ENCODE peak calls at places on chromosomes 16 and 17, in four cellular contexts. S, E, W and C are unnamed samples.

GRCh38 chr17:50539762-50540440 is 7.1 kb upstream of the SPATA20 start:
- DNase-seq in W (no peak), E (peak), S (no peak), C (no peak)

GRCh38 chr17:31528291-31528874 is 136.9 kb downstream of the RAB11FIP4 start:
- DNase-seq in E (no peak), S (no peak), W (no peak), C (peak)

GRCh38 chr16:69064789-69065313 is 40.6 kb upstream of the HAS3 start:
- DNase-seq in E (no peak), S (no peak), W (no peak), C (no peak)

GRCh38 chr17:35801583-35802224 is 6.3 kb upstream of the MMP28 start:
- DNase-seq in E (peak), S (peak), W (peak), C (no peak)

GRCh38 chr17:31467502-31468256 is 76.2 kb downstream of the RAB11FIP4 start:
- DNase-seq in W (no peak), S (no peak), E (peak), C (no peak)

GRCh38 chr17:2716649-2717048 is 5.1 kb upstream of the CLUH start:
- DNase-seq in W (no peak), E (no peak), S (no peak), C (no peak)

GRCh38 chr17:66980896-66981295 is 16.4 kb downstream of the CACNG4 start:
- DNase-seq in E (no peak), S (no peak), W (no peak), C (no peak)

GRCh38 chr16:13245713-13246377 is 344.4 kb downstream of the SHISA9 start:
- DNase-seq in W (no peak), S (no peak), E (no peak), C (no peak)

GRCh38 chr17:3256575-3256974 is 41.6 kb downstream of the OR3A1 start:
- DNase-seq in E (no peak), S (no peak), W (no peak), C (no peak)

GRCh38 chr16:81261049-81261648 is 22.7 kb downstream of the BCO1 start:
- DNase-seq in S (no peak), E (peak), W (peak), C (no peak)

GRCh38 chr16:81429045-81429521 is 15.5 kb upstream of the CMIP start:
- DNase-seq in S (no peak), W (peak), E (peak), C (no peak)

GRCh38 chr16:1642753-1643152 is 30.6 kb downstream of the CRAMP1 start:
- DNase-seq in E (no peak), W (no peak), S (no peak), C (no peak)

GRCh38 chr16:57446530-57447141 is 549 bp downstream of the CIAPIN1 start:
- DNase-seq in E (peak), S (no peak), W (peak), C (no peak)

GRCh38 chr17:37840576-37840975 is 83.6 kb upstream of the TBC1D3K start:
- DNase-seq in E (no peak), S (no peak), W (no peak), C (no peak)

GRCh38 chr17:28777178-28777577 is 33.4 kb downstream of the TRAF4 start:
- DNase-seq in W (no peak), E (no peak), S (no peak), C (no peak)

GRCh38 chr17:156946-157345 is 19.6 kb downstream of the SCGB1C2 start:
- DNase-seq in S (no peak), E (no peak), W (no peak), C (peak)

GRCh38 chr16:25628766-25629165 is 63.0 kb upstream of the HS3ST4 start:
- DNase-seq in E (no peak), W (no peak), S (no peak), C (no peak)

GRCh38 chr16:25625620-25626019 is 66.1 kb upstream of the HS3ST4 start:
- DNase-seq in W (no peak), E (no peak), S (no peak), C (no peak)

GRCh38 chr16:25627641-25628040 is 64.1 kb upstream of the HS3ST4 start:
- DNase-seq in W (no peak), E (no peak), S (no peak), C (no peak)

GRCh38 chr16:25626172-25626571 is 65.6 kb upstream of the HS3ST4 start:
- DNase-seq in W (no peak), S (no peak), E (no peak), C (no peak)
- TF ChIP-seq CTCF in W (no peak), S (no peak), E (no peak), C (no peak)

GRCh38 chr16:53018834-53019416 is 33.8 kb downstream of the CHD9NB start:
- DNase-seq in W (no peak), S (no peak), E (no peak), C (no peak)

GRCh38 chr16:53024045-53024444 is 28.7 kb downstream of the CHD9NB start:
- DNase-seq in W (no peak), S (no peak), E (no peak), C (no peak)

DNA sequence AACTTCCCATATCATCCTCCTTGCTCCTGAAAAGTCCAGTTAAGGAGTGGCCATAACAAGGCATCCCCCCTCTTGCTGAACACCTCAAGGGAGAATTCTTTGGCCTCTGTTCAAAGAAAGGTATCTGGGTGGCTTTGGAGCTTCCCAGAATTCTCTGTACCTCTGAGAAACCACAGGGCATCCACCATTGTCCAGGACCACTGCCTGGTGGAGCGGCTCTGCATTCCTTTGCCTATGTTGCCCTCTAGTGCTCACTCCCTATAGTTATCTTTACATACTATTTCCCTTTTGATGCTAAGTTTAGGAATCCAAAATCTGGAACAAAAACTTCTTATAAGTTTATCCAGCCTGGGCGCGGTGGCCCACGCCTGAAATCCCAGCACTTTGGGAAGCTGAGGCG is 30.3 kb downstream of the CHD9NB start:
- DNase-seq in W (peak), S (no peak), E (peak), C (no peak)
- TF ChIP-seq CTCF in W (peak), S (peak), E (no peak), C (peak)

GRCh38 chr16:49755291-49755611 is 100.7 kb downstream of the ZNF423 start:
- DNase-seq in E (no peak), W (peak), S (no peak), C (no peak)
- TF ChIP-seq CTCF in E (no peak), W (peak), S (peak), C (peak)

DNA sequence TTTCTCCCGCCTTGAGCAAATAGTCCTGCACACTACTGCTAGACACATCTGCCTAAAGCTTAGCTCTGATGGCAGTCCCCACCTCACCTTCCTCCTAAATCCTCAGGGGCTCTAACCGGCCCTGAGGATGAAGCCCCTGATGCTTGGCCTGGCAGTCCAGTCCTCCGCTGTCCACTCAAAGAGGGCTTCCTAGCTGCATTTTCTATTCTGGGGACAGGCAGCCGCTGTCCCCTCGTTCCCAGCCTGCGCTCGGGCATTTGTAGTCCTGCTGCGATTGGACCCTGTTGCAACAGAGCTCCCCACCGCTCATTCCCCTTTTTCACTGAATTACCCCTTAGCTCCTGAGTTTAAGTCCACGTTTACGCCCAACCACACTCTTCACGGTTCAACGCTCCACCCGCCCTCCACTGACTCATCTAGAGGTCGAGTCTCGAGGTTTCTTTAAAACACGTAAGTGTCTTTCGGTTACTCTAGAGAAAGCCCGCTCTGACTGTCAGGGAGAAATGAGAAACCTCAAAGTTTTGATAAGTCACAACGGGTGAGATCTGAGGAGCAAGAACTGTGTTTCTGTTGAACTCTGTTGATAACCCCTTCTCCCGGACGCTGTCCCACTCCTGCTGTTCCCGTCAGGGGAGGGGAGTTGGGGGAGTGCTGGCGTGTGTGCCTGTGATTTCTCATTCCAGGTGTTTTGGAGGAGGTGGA is 4.5 kb downstream of the CCR7 start:
- DNase-seq in W (peak), S (no peak), E (peak), C (no peak)
- TF ChIP-seq CTCF in W (no peak), S (no peak), E (no peak), C (peak)

GRCh38 chr16:86249631-86250030 is 260.7 kb upstream of the FOXF1 start:
- DNase-seq in S (no peak), W (no peak), E (no peak), C (no peak)

GRCh38 chr16:86256995-86257394 is 253.3 kb upstream of the FOXF1 start:
- DNase-seq in S (no peak), E (no peak), W (peak), C (no peak)

GRCh38 chr16:86248325-86248905 is 261.9 kb upstream of the FOXF1 start:
- DNase-seq in E (no peak), W (no peak), S (no peak), C (no peak)

GRCh38 chr16:86251682-86252081 is 258.6 kb upstream of the FOXF1 start:
- DNase-seq in W (no peak), S (no peak), E (no peak), C (no peak)

DNA sequence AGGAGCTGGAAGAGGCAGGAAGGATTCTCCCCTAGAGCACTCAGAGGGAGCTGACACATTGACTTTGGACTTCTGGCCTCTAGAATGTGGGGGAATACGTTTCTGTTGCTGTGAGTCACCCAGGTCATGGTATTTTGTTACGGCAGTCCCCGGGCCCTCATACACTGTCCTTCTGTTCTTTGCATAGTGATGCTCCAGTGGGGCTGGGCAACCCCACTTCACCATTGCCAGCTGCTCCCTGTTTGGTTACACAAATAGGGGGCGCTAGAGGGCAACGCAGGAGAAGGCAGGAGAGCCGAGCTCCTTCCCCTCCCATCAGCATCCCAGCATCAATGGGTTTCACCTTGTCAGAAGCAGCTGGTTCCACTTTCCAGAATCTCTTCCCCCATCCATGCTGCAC is 257.7 kb upstream of the FOXF1 start:
- DNase-seq in E (no peak), W (peak), S (no peak), C (no peak)
- TF ChIP-seq CTCF in E (no peak), W (peak), S (peak), C (peak)

DNA sequence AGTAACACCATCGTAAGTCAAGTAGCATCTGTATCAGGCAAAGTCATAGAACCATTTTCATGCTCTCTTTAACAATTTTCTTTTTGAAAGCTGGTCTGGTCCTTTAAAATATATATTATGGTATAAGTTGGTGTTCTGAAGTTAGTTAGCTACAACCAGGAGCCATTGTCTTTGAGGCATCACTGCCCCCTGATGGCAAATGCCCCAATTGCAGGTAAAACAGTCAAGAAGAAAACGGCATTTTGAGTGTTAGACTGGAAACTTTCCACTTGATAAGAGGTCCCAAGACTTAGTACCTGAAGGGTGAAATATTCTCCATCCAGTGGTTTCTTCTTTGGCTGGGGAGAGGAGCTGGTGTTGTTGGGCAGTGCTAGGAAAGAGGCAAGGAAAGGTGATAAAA is 14.1 kb downstream of the TP53 start:
- DNase-seq in S (no peak), W (no peak), E (peak), C (no peak)
- TF ChIP-seq CTCF in S (peak), W (peak), E (no peak), C (peak)

GRCh38 chr17:9321862-9322261 is 253.8 kb downstream of the STX8 start:
- DNase-seq in W (no peak), S (no peak), E (no peak), C (no peak)

GRCh38 chr17:9324864-9325263 is 250.8 kb downstream of the STX8 start:
- DNase-seq in S (no peak), W (peak), E (no peak), C (no peak)

DNA sequence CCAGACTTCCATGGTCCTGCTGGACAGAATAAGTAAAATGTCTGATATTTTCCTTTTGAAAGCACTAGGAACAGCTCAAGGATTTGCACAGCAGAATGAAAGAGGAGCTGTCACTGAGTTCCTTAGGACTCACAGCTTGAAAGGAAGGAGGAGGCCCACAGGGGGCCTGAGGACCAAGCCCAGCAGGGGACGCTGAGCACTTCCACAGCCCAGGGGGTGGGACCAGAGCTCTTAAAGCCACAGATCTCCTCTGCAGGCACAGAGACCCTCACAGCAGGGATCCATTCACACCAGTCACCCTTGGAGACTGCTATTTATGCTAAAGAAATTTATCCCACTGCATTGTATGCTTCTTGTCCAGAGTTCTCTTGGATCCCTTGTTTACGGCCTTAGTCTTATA is 253.3 kb downstream of the STX8 start:
- DNase-seq in S (no peak), E (no peak), W (no peak), C (no peak)
- TF ChIP-seq CTCF in S (no peak), E (no peak), W (no peak), C (no peak)

GRCh38 chr16:77724174-77724573 is 1.9 kb downstream of the NUDT7 start:
- DNase-seq in E (no peak), S (no peak), W (no peak), C (no peak)

GRCh38 chr16:77721752-77722314 is 481 bp upstream of the NUDT7 start:
- DNase-seq in W (no peak), E (no peak), S (no peak), C (no peak)

GRCh38 chr16:77723108-77723514 is 797 bp downstream of the NUDT7 start:
- DNase-seq in S (no peak), E (no peak), W (peak), C (no peak)

DNA sequence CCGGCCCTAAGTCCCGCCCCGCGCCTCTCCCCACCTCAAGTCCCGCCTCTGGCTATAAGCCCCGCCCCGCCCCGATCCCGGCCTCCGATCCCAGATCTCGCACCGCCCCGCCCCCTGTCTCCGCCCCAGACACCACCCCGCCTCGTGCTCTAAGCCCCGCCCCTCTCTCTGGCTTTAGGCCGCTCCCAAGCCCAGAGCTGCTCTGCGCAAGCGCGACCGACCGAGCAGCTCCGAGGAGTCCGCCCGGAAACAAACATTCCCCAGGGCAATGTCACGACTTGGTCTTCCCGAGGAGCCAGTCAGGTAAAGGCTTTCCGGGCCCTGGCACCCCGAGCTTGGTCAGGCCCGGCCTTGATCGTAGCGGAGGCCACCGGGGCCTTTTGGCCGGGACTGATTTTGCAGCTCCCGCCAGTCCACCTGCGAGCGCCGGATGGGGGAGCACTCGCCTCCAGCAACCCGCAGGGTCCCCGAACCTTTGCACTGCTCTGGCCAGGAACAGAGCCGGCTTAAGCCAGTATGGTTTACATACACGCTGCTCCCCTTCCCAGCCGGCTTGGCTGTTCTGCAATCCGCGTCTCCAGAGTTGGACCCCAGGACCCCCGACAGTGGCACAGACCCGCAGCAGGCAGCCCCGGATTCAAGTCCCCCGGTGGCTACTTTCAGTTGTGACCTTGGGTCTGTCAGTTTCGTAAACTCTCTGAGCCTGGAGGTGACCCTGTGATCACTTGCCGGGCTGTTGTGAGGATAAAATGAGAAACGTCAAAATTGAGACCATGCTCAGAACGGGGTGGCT is at the start of gene NUDT7:
- DNase-seq in S (peak), W (peak), E (peak), C (peak)
- TF ChIP-seq CTCF in S (peak), W (peak), E (no peak), C (peak)